ENCODE peak calls at places on chromosomes 4 and X, in six cellular contexts. C is M059J, Q is left ventricle myocardium inferior, D is AG09319, E is NCI-H187 treated with DMSO at 0.1 percent for 48 hours, P is epithelial cell of esophagus. O is an unnamed sample.

GRCh38 chr4:20532871-20533870 is 167.1 kb upstream of the PACRGL start:
- DNase-seq in C (peak; percentile 94), Q (no peak), D (no peak), E (no peak), P (no peak), O (peak; percentile 81)

GRCh38 chr4:17875402-17876070 is 64.8 kb downstream of the NCAPG start:
- DNase-seq in C (no peak), Q (no peak), D (no peak), E (no peak), P (no peak), O (no peak)

GRCh38 chrX:154486396-154487207 is at the start of gene UBL4A:
- DNase-seq in C (peak; percentile 73), Q (peak; percentile 64), D (no peak), E (no peak), P (peak; percentile 74), O (peak; percentile 51)

GRCh38 chr4:163542275-163542674 is 47.8 kb downstream of the TMA16 start:
- DNase-seq in C (peak; percentile 81), Q (no peak), D (no peak), E (no peak), P (peak; percentile 87), O (peak; percentile 58)

GRCh38 chr4:2378898-2379297 is 39.5 kb downstream of the ZFYVE28 start:
- DNase-seq in C (no peak), Q (no peak), D (no peak), E (no peak), P (no peak), O (no peak)

GRCh38 chr4:73068496-73069337 is 799 bp downstream of the COX18 start:
- DNase-seq in C (peak; percentile 35), Q (no peak), D (no peak), E (no peak), P (peak; percentile 38), O (peak; percentile 15)

GRCh38 chr4:46196086-46196485 is 72.2 kb upstream of the GABRG1 start:
- DNase-seq in C (no peak), Q (no peak), D (no peak), E (no peak), P (no peak), O (no peak)

GRCh38 chr4:170068438-170069128 is 21.2 kb downstream of the AADAT start:
- DNase-seq in C (no peak), Q (no peak), D (no peak), E (no peak), P (peak; percentile 7), O (no peak)

GRCh38 chr4:111037591-111037990 is 414.7 kb upstream of the PITX2 start:
- DNase-seq in C (no peak), Q (no peak), D (no peak), E (peak; percentile 1), P (no peak), O (no peak)

GRCh38 chr4:3305610-3306371 is 13.0 kb downstream of the RGS12 start:
- DNase-seq in C (peak; percentile 71), Q (no peak), D (no peak), E (no peak), P (peak; percentile 15), O (peak; percentile 19)

GRCh38 chrX:2383735-2384134 is 117.0 kb downstream of the DHRSX start:
- DNase-seq in C (no peak), Q (no peak), D (no peak), E (no peak), P (peak; percentile 79), O (no peak)

GRCh38 chr4:76589872-76590846 is 155.1 kb downstream of the SHROOM3 start:
- DNase-seq in C (peak; percentile 96), Q (peak; percentile 43), D (peak; percentile 77), E (no peak), P (no peak), O (peak; percentile 83)

GRCh38 chr4:112348488-112349158 is 51.5 kb downstream of the ALPK1 start:
- DNase-seq in C (peak; percentile 84), Q (peak; percentile 84), D (peak; percentile 35), E (peak; percentile 34), P (peak; percentile 86), O (peak; percentile 38)

GRCh38 chrX:149827254-149827653 is 45.5 kb downstream of the MAGEA9 start:
- DNase-seq in C (no peak), Q (no peak), D (no peak), E (no peak), P (no peak), O (no peak)

GRCh38 chrX:11138498-11139390 is 27.6 kb downstream of the HCCS start:
- DNase-seq in C (no peak), Q (no peak), D (no peak), E (no peak), P (no peak), O (no peak)

GRCh38 chr4:15920723-15921591 is 17.6 kb downstream of the FGFBP1 start:
- DNase-seq in C (peak; percentile 98), Q (no peak), D (peak; percentile 87), E (no peak), P (peak; percentile 99), O (peak; percentile 93)

GRCh38 chr4:57110635-57111546 is 706 bp upstream of the IGFBP7 start:
- DNase-seq in C (peak; percentile 82), Q (peak; percentile 48), D (no peak), E (no peak), P (peak; percentile 49), O (peak; percentile 61)

GRCh38 chr4:56127698-56128097 is 179.0 kb downstream of the CEP135 start:
- DNase-seq in C (no peak), Q (no peak), D (no peak), E (no peak), P (no peak), O (no peak)

GRCh38 chr4:105140684-105141490 is 5.8 kb upstream of the TET2 start:
- DNase-seq in C (peak; percentile 27), Q (no peak), D (no peak), E (no peak), P (peak; percentile 53), O (no peak)

GRCh38 chr4:57131849-57132745 is 21.9 kb upstream of the IGFBP7 start:
- DNase-seq in C (no peak), Q (no peak), D (no peak), E (no peak), P (peak; percentile 60), O (peak; percentile 27)

GRCh38 chr4:86032476-86033022 is 327.3 kb downstream of the MAPK10 start:
- DNase-seq in C (peak; percentile 93), Q (no peak), D (peak; percentile 76), E (no peak), P (peak; percentile 98), O (no peak)

GRCh38 chr4:122900314-122900713 is 22.1 kb downstream of the NUDT6 start:
- DNase-seq in C (no peak), Q (no peak), D (no peak), E (no peak), P (no peak), O (no peak)

GRCh38 chr4:41505161-41505653 is 32.8 kb upstream of the LIMCH1 start:
- DNase-seq in C (peak; percentile 93), Q (no peak), D (no peak), E (no peak), P (peak; percentile 2), O (peak; percentile 59)

GRCh38 chr4:124025423-124025822 is 628.8 kb downstream of the SPRY1 start:
- DNase-seq in C (no peak), Q (no peak), D (no peak), E (no peak), P (no peak), O (no peak)

GRCh38 chr4:132123870-132124623 is 1025.0 kb upstream of the PCDH10 start:
- DNase-seq in C (peak; percentile 16), Q (no peak), D (no peak), E (no peak), P (peak; percentile 14), O (peak; percentile 92)